ENCODE peak calls at places on chromosomes 3 and 15, in nine cellular contexts. J is HTR-8/SVneo; D is adipocyte; G is coronary artery; S is left ventricle myocardium inferior; Z is AG04450; L is brain pericyte; I is CD8-positive, alpha-beta memory T cell; O is B cell. P is an unnamed sample.
A peak's percentile ranks its signal among the peaks of the same experiment; 100 is the strongest.

GRCh38 chr3:65796676-65797075 is 242.0 kb downstream of the MAGI1 start:
- DNase-seq in J (no peak), D (no peak), G (no peak), S (no peak), Z (no peak), L (no peak), I (no peak), O (no peak), P (no peak)

GRCh38 chr3:42515391-42515916 is 13.0 kb downstream of the VIPR1 start:
- DNase-seq in J (no peak), D (no peak), G (peak; percentile 89), S (peak; percentile 80), Z (no peak), L (no peak), I (no peak), O (no peak), P (no peak)

GRCh38 chr3:119557874-119558264 is 1.5 kb downstream of the CD80 start:
- DNase-seq in J (no peak), D (no peak), G (no peak), S (no peak), Z (no peak), L (no peak), I (no peak), O (no peak), P (no peak)

GRCh38 chr3:38582316-38582715 is 67.2 kb downstream of the SCN5A start:
- DNase-seq in J (no peak), D (no peak), G (peak; percentile 57), S (no peak), Z (no peak), L (no peak), I (no peak), O (no peak), P (no peak)

GRCh38 chr3:141051641-141052569 is 758 bp downstream of the SPSB4 start:
- DNase-seq in J (peak; percentile 48), D (no peak), G (peak; percentile 55), S (peak; percentile 42), Z (no peak), L (no peak), I (no peak), O (no peak), P (peak; percentile 10)

GRCh38 chr3:187017511-187018230 is 87.3 kb downstream of the ST6GAL1 start:
- DNase-seq in J (no peak), D (no peak), G (no peak), S (peak; percentile 54), Z (no peak), L (no peak), I (no peak), O (peak; percentile 52), P (no peak)

GRCh38 chr3:4985330-4986174 is 6.3 kb downstream of the BHLHE40 start:
- DNase-seq in J (no peak), D (peak; percentile 54), G (no peak), S (no peak), Z (no peak), L (peak; percentile 68), I (no peak), O (no peak), P (no peak)

GRCh38 chr3:100129944-100130343 is 15.6 kb upstream of the FILIP1L start:
- DNase-seq in J (no peak), D (no peak), G (no peak), S (no peak), Z (no peak), L (no peak), I (no peak), O (no peak), P (no peak)

GRCh38 chr3:98890181-98890882 is 11.2 kb downstream of the DCBLD2 start:
- DNase-seq in J (no peak), D (no peak), G (no peak), S (no peak), Z (no peak), L (no peak), I (no peak), O (no peak), P (no peak)

GRCh38 chr15:89171136-89172072 is 50.0 kb downstream of the RLBP1 start:
- DNase-seq in J (peak; percentile 46), D (peak; percentile 62), G (no peak), S (no peak), Z (no peak), L (no peak), I (peak; percentile 9), O (peak; percentile 24), P (peak; percentile 21)

GRCh38 chr3:130649061-130649654 is 97.5 kb downstream of the PIK3R4 start:
- DNase-seq in J (no peak), D (no peak), G (no peak), S (no peak), Z (no peak), L (no peak), I (no peak), O (no peak), P (no peak)

GRCh38 chr3:24683511-24684384 is 189.1 kb upstream of the THRB start:
- DNase-seq in J (no peak), D (peak; percentile 89), G (no peak), S (no peak), Z (peak; percentile 41), L (no peak), I (no peak), O (peak; percentile 30), P (peak; percentile 80)

P was measured in fibroblast of gingiva.